ENCODE peak calls at places on chromosomes 2 and 18, in seven cellular contexts. N is mammary epithelial cell; G is psoas muscle; X is adipocyte; Z is uterus; M is aorta; E is CD4-positive, CD25-positive, alpha-beta regulatory T cell. A is an unnamed sample. For H3K4me1, the result is how much of the 10 kb centered on the place peaks cover.

GRCh38 chr2:224222976-224223375 is 178.9 kb downstream of the FAM124B start:
- DNase-seq in N (no peak), G (no peak), X (no peak), Z (no peak), M (no peak), E (no peak), A (no peak)

GRCh38 chr18:79556829-79557585 is 122.6 kb upstream of the CTDP1 start:
- DNase-seq in N (no peak), G (no peak), X (no peak), Z (no peak), M (peak), E (no peak), A (no peak)

GRCh38 chr2:109369671-109370191 is 240.7 kb downstream of the SH3RF3 start:
- DNase-seq in N (no peak), G (no peak), X (no peak), Z (peak), M (peak), E (no peak), A (no peak)

GRCh38 chr2:234731236-234731635 is 220.6 kb upstream of the SH3BP4 start:
- DNase-seq in N (no peak), G (no peak), X (no peak), Z (no peak), M (no peak), E (no peak), A (no peak)

GRCh38 chr2:234203135-234203984 is 152.9 kb downstream of the SPP2 start:
- DNase-seq in N (peak), G (no peak), X (peak), Z (no peak), M (no peak), E (no peak), A (no peak)

GRCh38 chr2:109439315-109439714 is 174.5 kb downstream of the SEPTIN10 start:
- DNase-seq in N (no peak), G (no peak), X (no peak), Z (no peak), M (no peak), E (no peak), A (no peak)

GRCh38 chr2:1310866-1311265 is 102.4 kb upstream of the TPO start:
- DNase-seq in N (no peak), G (no peak), X (no peak), Z (no peak), M (no peak), E (no peak), A (no peak)

GRCh38 chr2:222796413-222797103 is 64.3 kb upstream of the ACSL3 start:
- DNase-seq in N (no peak), G (no peak), X (peak), Z (no peak), M (no peak), E (no peak), A (no peak)

GRCh38 chr2:12694990-12695774 is 21.6 kb upstream of the TRIB2 start:
- DNase-seq in N (peak), G (no peak), X (no peak), Z (no peak), M (no peak), E (no peak), A (no peak)

GRCh38 chr2:200869014-200869413 is 4.6 kb upstream of the CLK1 start:
- DNase-seq in N (no peak), G (no peak), X (no peak), Z (no peak), M (no peak), E (no peak), A (no peak)

GRCh38 chr2:118246726-118247125 is 158.5 kb downstream of the INSIG2 start:
- DNase-seq in N (peak), G (peak), X (no peak), Z (no peak), M (no peak), E (no peak), A (no peak)

GRCh38 chr2:55672630-55673029 is 21.0 kb downstream of the PNPT1 start:
- DNase-seq in N (no peak), G (no peak), X (peak), Z (no peak), M (no peak), E (no peak), A (no peak)

GRCh38 chr18:21369146-21369545 is 127.1 kb downstream of the GREB1L start:
- DNase-seq in N (no peak), G (no peak), X (no peak), Z (no peak), M (no peak), E (no peak), A (peak)

DNA sequence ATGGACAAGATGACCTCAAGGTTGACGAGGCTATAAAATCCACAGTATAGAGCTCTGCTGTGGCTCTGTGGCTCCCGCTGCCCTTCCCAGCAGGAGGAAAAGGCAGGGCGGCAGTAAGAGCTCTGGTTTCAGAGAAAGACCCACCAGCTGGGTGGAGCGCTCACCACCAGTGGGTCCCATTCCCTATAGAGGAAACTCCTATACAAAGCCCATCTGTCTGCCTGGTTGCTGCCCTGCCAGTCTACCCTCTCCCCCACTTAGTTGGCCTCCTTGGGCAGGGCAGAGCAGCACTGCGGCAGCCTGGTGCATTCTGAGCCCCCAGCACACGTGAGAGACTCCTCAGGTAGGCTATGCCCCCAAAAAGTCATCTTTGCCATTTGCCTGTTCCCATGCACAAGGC is 26.5 kb downstream of the TNS1 start:
- DNase-seq in N (no peak), G (no peak), X (no peak), Z (no peak), M (peak), E (no peak), A (no peak)
- H3K4me1 ChIP-seq in N (under half), G (under half), X (under half), Z (under half), M (under half), E (under half), A (under half)

GRCh38 chr2:64819371-64819770 is 165.7 kb upstream of the SERTAD2 start:
- DNase-seq in N (no peak), G (no peak), X (no peak), Z (no peak), M (no peak), E (no peak), A (no peak)
- H3K4me1 ChIP-seq in N (under half), G (under half), X (under half), Z (under half), M (under half), E (under half), A (under half)

GRCh38 chr2:42925742-42926437 is 133.5 kb upstream of the HAAO start:
- DNase-seq in N (no peak), G (peak), X (peak), Z (peak), M (no peak), E (no peak), A (no peak)

GRCh38 chr2:42922293-42922692 is 129.9 kb upstream of the HAAO start:
- DNase-seq in N (no peak), G (no peak), X (no peak), Z (no peak), M (no peak), E (no peak), A (no peak)

GRCh38 chr2:42922790-42923631 is 130.6 kb upstream of the HAAO start:
- DNase-seq in N (peak), G (peak), X (peak), Z (peak), M (peak), E (no peak), A (no peak)

GRCh38 chr2:42924436-42924897 is 132.1 kb upstream of the HAAO start:
- DNase-seq in N (peak), G (peak), X (no peak), Z (peak), M (no peak), E (no peak), A (no peak)

DNA sequence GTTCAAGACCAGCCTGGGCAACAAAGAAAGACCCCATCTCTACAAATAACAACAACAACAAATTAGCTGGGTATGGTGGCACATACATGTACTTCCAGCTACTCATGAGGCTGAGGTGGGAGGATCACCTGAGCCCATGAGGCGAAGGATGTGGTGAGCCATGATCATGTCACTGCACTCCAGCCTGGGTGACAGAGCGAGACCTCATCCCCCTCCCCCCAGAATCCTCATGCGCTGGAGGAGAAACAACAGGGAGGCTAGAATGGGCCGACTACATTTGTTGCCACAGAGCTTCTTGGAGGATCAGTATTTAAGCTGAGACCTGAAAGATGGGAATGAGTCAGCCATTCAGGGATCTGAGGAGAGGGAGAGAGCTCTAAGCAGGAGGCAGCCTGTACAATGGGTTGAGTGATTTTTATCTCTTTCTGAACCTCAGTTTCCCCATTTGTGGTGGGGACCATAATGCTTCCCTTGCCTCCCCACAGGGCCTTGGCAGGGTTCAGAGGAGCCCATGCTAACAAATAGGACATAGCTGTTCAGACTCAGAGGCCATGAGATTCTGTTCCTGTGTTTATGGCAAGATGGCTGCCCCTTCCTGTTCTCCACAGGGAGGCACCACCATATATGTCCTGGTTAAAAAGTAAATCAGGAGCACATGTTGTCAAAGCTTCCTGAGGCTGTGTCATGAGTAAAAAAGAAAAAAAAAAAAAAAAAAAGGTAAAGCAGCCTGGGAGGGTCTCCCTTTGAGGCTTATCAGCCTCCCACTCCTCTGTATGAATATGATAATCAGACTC is 131.4 kb upstream of the HAAO start:
- DNase-seq in N (no peak), G (no peak), X (peak), Z (no peak), M (no peak), E (no peak), A (no peak)
- H3K4me1 ChIP-seq in N (under half), G (half or more), X (half or more), Z (half or more), M (under half), E (under half), A (under half)

GRCh38 chr2:98346259-98347236 is at the start of gene CNGA3:
- DNase-seq in N (peak), G (peak), X (peak), Z (no peak), M (peak), E (no peak), A (no peak)
- H3K4me1 ChIP-seq in N (under half), G (under half), X (under half), Z (under half), M (under half), E (under half), A (under half)

DNA sequence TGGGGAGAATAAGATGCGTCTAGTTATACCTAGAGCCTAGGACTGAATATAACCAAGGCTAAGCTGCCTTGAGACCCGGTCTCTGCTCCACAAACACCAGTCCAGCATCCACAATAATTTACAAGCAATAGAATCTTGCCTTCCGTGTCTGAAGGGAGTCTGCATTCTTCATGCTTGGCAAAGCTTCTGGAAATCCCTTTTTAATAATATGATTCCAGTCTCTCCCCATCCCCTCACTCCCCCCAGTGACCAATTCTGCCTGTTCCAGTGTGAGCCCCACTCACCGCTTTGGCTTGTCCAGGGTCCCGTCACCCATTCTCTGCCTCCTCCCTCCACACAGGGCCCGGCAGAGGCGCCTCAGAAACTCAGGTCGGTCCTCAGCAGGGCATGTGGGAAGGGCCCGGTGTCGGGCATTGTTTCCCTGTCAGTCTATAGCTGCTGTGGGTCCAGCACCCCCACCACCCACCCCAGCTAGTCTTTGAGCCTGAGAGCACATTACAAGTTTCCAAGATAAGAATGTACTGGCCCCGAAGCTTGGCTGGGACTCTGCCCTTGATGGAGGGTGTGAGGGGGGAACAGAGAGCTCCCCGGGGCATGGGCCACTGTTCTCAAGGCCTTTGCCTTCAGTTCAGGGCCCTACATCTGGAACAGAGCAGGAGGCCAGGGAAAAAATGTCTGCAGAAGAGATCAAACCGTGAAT is 129.7 kb upstream of the MYCN start:
- DNase-seq in N (no peak), G (no peak), X (no peak), Z (no peak), M (no peak), E (no peak), A (no peak)
- H3K4me1 ChIP-seq in N (under half), G (under half), X (under half), Z (under half), M (under half), E (under half), A (under half)